ENCODE peak calls at places on chromosome 16, in four cellular contexts. Z is AG04449, Q is cardiac fibroblast, B is progenitor cell of endocrine pancreas. D is an unnamed sample.

GRCh38 chr16:87806246-87806607 is 40.4 kb upstream of the KLHDC4 start:
- DNase-seq in Z (no peak), Q (peak; percentile 26), B (no peak), D (no peak)

GRCh38 chr16:50308237-50308965 is 42.0 kb downstream of the ADCY7 start:
- DNase-seq in Z (no peak), Q (no peak), B (peak; percentile 8), D (peak; percentile 64)

GRCh38 chr16:77439106-77439505 is 4.3 kb upstream of the ADAMTS18 start:
- DNase-seq in Z (no peak), Q (no peak), B (no peak), D (no peak)

GRCh38 chr16:57384248-57385070 is 12.2 kb downstream of the CX3CL1 start:
- DNase-seq in Z (no peak), Q (no peak), B (no peak), D (no peak)

GRCh38 chr16:27067138-27067537 is 411 bp downstream of the C16orf82 start:
- DNase-seq in Z (no peak), Q (no peak), B (no peak), D (no peak)

GRCh38 chr16:84115919-84116719 is 623 bp downstream of the MBTPS1 start:
- DNase-seq in Z (no peak), Q (peak; percentile 42), B (no peak), D (no peak)

GRCh38 chr16:58230259-58230658 is 32.4 kb upstream of the CSNK2A2 start:
- DNase-seq in Z (no peak), Q (no peak), B (no peak), D (no peak)

GRCh38 chr16:47492036-47492427 is 30.9 kb downstream of the PHKB start:
- DNase-seq in Z (no peak), Q (no peak), B (no peak), D (no peak)

GRCh38 chr16:49637933-49638695 is 217.8 kb downstream of the ZNF423 start:
- DNase-seq in Z (no peak), Q (no peak), B (no peak), D (no peak)

GRCh38 chr16:54370653-54371052 is 84.1 kb upstream of the IRX3 start:
- DNase-seq in Z (no peak), Q (no peak), B (no peak), D (no peak)

GRCh38 chr16:16881771-16882170 is 502.8 kb downstream of the NPIPA7 start:
- DNase-seq in Z (no peak), Q (no peak), B (no peak), D (no peak)

GRCh38 chr16:75071621-75072020 is 45.0 kb downstream of the LDHD start:
- DNase-seq in Z (no peak), Q (no peak), B (no peak), D (no peak)

GRCh38 chr16:80314042-80314441 is 226.8 kb upstream of the DYNLRB2 start:
- DNase-seq in Z (no peak), Q (no peak), B (no peak), D (no peak)

GRCh38 chr16:10637337-10638037 is 57.1 kb upstream of the EMP2 start:
- DNase-seq in Z (no peak), Q (no peak), B (no peak), D (no peak)

GRCh38 chr16:57609541-57610401 is 18.7 kb upstream of the ADGRG1 start:
- DNase-seq in Z (no peak), Q (no peak), B (no peak), D (no peak)

GRCh38 chr16:11089504-11090124 is 145.2 kb downstream of the CLEC16A start:
- DNase-seq in Z (no peak), Q (no peak), B (no peak), D (no peak)

GRCh38 chr16:10983175-10983558 is 38.8 kb downstream of the CLEC16A start:
- DNase-seq in Z (no peak), Q (no peak), B (no peak), D (no peak)

GRCh38 chr16:30049871-30050270 is 15.7 kb upstream of the ALDOA start:
- DNase-seq in Z (no peak), Q (no peak), B (no peak), D (no peak)

GRCh38 chr16:71474864-71475263 is 12.8 kb upstream of the ZNF23 start:
- DNase-seq in Z (peak; percentile 79), Q (peak; percentile 92), B (no peak), D (no peak)

GRCh38 chr16:85524630-85525463 is 88.3 kb upstream of the GSE1 start:
- DNase-seq in Z (no peak), Q (peak; percentile 9), B (no peak), D (no peak)

GRCh38 chr16:83898463-83899271 is at the start of gene MLYCD:
- DNase-seq in Z (no peak), Q (peak; percentile 59), B (peak; percentile 68), D (peak; percentile 85)

GRCh38 chr16:75250809-75251279 is 580 bp downstream of the BCAR1 start:
- DNase-seq in Z (no peak), Q (peak; percentile 41), B (peak; percentile 64), D (no peak)

GRCh38 chr16:49690778-49691177 is 165.1 kb downstream of the ZNF423 start:
- DNase-seq in Z (no peak), Q (no peak), B (no peak), D (no peak)

GRCh38 chr16:75105306-75106061 is 11.1 kb downstream of the LDHD start:
- DNase-seq in Z (no peak), Q (no peak), B (no peak), D (no peak)

GRCh38 chr16:58026139-58026704 is 668 bp downstream of the MMP15 start:
- DNase-seq in Z (no peak), Q (peak; percentile 56), B (peak; percentile 28), D (no peak)

GRCh38 chr16:8278181-8278580 is 312.1 kb downstream of the TMEM114 start:
- DNase-seq in Z (no peak), Q (no peak), B (no peak), D (no peak)

GRCh38 chr16:29315916-29316517 is 90.5 kb downstream of the NPIPB11 start:
- DNase-seq in Z (no peak), Q (no peak), B (no peak), D (no peak)

GRCh38 chr16:81635336-81635947 is 143.6 kb upstream of the PLCG2 start:
- DNase-seq in Z (no peak), Q (no peak), B (no peak), D (no peak)

GRCh38 chr16:50653633-50654524 is 27.2 kb downstream of the SNX20 start:
- DNase-seq in Z (no peak), Q (no peak), B (peak; percentile 32), D (no peak)

GRCh38 chr16:50593410-50594139 is 45.4 kb downstream of the NKD1 start:
- DNase-seq in Z (no peak), Q (no peak), B (no peak), D (no peak)

GRCh38 chr16:84545114-84545737 is 40.8 kb upstream of the MEAK7 start:
- DNase-seq in Z (no peak), Q (no peak), B (no peak), D (no peak)

GRCh38 chr16:2770781-2771111 is 6.3 kb downstream of the ELOB start:
- DNase-seq in Z (no peak), Q (no peak), B (no peak), D (no peak)

GRCh38 chr16:2771496-2772402 is 5.3 kb downstream of the ELOB start:
- DNase-seq in Z (no peak), Q (no peak), B (no peak), D (no peak)

GRCh38 chr16:2769675-2770056 is 7.4 kb downstream of the ELOB start:
- DNase-seq in Z (no peak), Q (peak; percentile 70), B (no peak), D (no peak)

GRCh38 chr16:2769100-2769529 is 8.0 kb downstream of the ELOB start:
- DNase-seq in Z (no peak), Q (no peak), B (no peak), D (no peak)

GRCh38 chr16:2770057-2770780 is 6.9 kb downstream of the ELOB start:
- DNase-seq in Z (no peak), Q (no peak), B (no peak), D (no peak)
- TF ChIP-seq CTCF in Z (no peak), Q (no peak), B (no peak), D (no peak)

GRCh38 chr16:66988197-66988788 is at the start of gene CES4A:
- DNase-seq in Z (no peak), Q (peak; percentile 72), B (no peak), D (no peak)

GRCh38 chr16:66996983-66997358 is 8.6 kb downstream of the CES4A start:
- DNase-seq in Z (no peak), Q (no peak), B (no peak), D (no peak)

GRCh38 chr16:66986559-66986958 is 1.8 kb upstream of the CES4A start:
- DNase-seq in Z (no peak), Q (no peak), B (no peak), D (no peak)

GRCh38 chr16:66996324-66996982 is 8.1 kb downstream of the CES4A start:
- DNase-seq in Z (peak; percentile 24), Q (peak; percentile 95), B (no peak), D (no peak)

GRCh38 chr16:66991545-66992077 is 3.2 kb downstream of the CES4A start:
- DNase-seq in Z (no peak), Q (no peak), B (no peak), D (no peak)
- TF ChIP-seq CTCF in Z (no peak), Q (no peak), B (no peak), D (no peak)

GRCh38 chr16:88884569-88885271 is 18.3 kb upstream of the PABPN1L start:
- DNase-seq in Z (no peak), Q (no peak), B (no peak), D (no peak)
- TF ChIP-seq CTCF in Z (no peak), Q (no peak), B (no peak), D (no peak)

GRCh38 chr16:5072334-5073278 is 963 bp downstream of the ALG1 start:
- DNase-seq in Z (no peak), Q (peak; percentile 43), B (no peak), D (no peak)

GRCh38 chr16:5073279-5073629 is 1.6 kb downstream of the ALG1 start:
- DNase-seq in Z (peak; percentile 4), Q (peak; percentile 53), B (no peak), D (no peak)

GRCh38 chr16:5078626-5079025 is 7.0 kb downstream of the ALG1 start:
- DNase-seq in Z (no peak), Q (no peak), B (no peak), D (no peak)

GRCh38 chr16:5077304-5077703 is 5.7 kb downstream of the ALG1 start:
- DNase-seq in Z (no peak), Q (no peak), B (no peak), D (no peak)

GRCh38 chr16:5075637-5076036 is 4.0 kb downstream of the ALG1 start:
- DNase-seq in Z (no peak), Q (no peak), B (no peak), D (no peak)
- TF ChIP-seq CTCF in Z (no peak), Q (no peak), B (no peak), D (no peak)

DNA sequence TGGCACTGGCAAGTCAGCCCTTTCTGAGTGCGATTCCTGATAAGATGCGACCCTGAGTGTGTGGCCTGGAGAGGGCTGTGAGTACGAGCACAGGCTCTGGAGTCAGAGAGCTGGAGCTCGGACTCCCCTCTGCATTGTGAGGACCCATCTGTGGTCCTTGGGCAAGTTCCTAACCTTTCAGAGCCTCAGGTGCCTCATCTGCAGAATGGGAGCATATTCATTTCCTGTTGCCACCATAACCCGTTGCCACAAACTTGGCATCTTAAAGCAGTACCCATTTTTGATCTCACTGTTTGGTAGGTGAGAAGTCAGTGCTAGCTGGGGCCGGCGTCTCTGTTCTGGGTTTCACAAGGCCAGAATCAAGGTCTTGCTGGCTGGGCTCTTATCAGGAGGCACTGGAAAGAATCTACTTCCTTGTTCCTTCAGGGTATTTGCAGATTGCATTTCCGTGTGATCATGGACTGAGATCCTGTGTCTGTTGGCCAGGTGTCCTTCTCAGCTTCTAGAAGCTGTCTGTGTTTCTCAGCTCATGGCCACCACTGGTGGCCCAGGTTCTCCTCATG is 20.2 kb downstream of the KNOP1 start:
- DNase-seq in Z (no peak), Q (no peak), B (no peak), D (no peak)
- TF ChIP-seq CTCF in Z (no peak), Q (no peak), B (no peak), D (no peak)

D was measured in type B pancreatic cell.